ENCODE peak calls at places on chromosomes 5 and 9, in ten cellular contexts. L is neural crest cell; I is iPS-NIHi11; B is substantia nigra; N is IMR-90; Z is immature natural killer cell; Q is GM20000; M is effector memory CD8-positive, alpha-beta T cell; X is stimulated activated naive CD4-positive, alpha-beta T cell; A is stimulated activated CD8-positive, alpha-beta memory T cell treated with anti-CD3 and anti-CD28 coated beads, Interleukin-4, amount 100 ng/mL, for 48 hours. C is an unnamed sample.

GRCh38 chr9:16866542-16866941 is 3.9 kb downstream of the BNC2 start:
- DNase-seq in X (no peak), L (no peak), Q (no peak), A (no peak), N (peak; percentile 47), Z (no peak), I (no peak), M (no peak), B (no peak), C (no peak)

GRCh38 chr9:135244751-135245221 is 157.3 kb downstream of the OLFM1 start:
- DNase-seq in A (no peak), X (no peak), Q (no peak), M (no peak), B (no peak), I (no peak), Z (no peak), N (no peak), L (no peak), C (peak; percentile 9)

GRCh38 chr5:64625678-64626077 is 64.6 kb upstream of the SHISAL2B start:
- DNase-seq in Q (no peak), M (no peak), X (no peak), I (no peak), L (no peak), A (no peak), N (peak; percentile 67), B (no peak), Z (no peak), C (no peak)

GRCh38 chr5:68911840-68912690 is 181.7 kb upstream of the SLC30A5 start:
- DNase-seq in B (no peak), A (no peak), M (no peak), N (peak; percentile 78), Z (no peak), X (no peak), I (no peak), Q (no peak), L (no peak), C (no peak)

GRCh38 chr5:93497101-93497500 is 83.9 kb downstream of the NR2F1-AS1 start:
- DNase-seq in X (no peak), N (peak; percentile 83), B (no peak), Z (no peak), A (no peak), M (no peak), I (no peak), L (no peak), Q (no peak), C (no peak)

GRCh38 chr5:147092044-147092443 is 142.8 kb upstream of the STK32A start:
- DNase-seq in I (no peak), B (no peak), L (no peak), X (no peak), Q (no peak), A (no peak), Z (no peak), M (no peak), N (no peak), C (no peak)

GRCh38 chr5:139711852-139712171 is 63.7 kb downstream of the CXXC5 start:
- DNase-seq in Z (peak; percentile 22), X (no peak), A (no peak), Q (no peak), L (no peak), B (no peak), M (no peak), N (no peak), I (no peak), C (no peak)

GRCh38 chr9:12726795-12727194 is 33.6 kb downstream of the TYRP1 start:
- DNase-seq in Z (no peak), X (no peak), Q (no peak), A (no peak), L (no peak), N (no peak), M (no peak), I (no peak), B (no peak), C (no peak)

GRCh38 chr9:137716694-137717287 is 98.0 kb downstream of the EHMT1 start:
- DNase-seq in Q (no peak), I (no peak), B (no peak), X (no peak), A (no peak), N (no peak), M (no peak), Z (no peak), L (no peak), C (no peak)

GRCh38 chr9:85984457-85984856 is 43.5 kb downstream of the NAA35 start:
- DNase-seq in L (no peak), Z (no peak), Q (no peak), I (no peak), B (no peak), X (no peak), M (no peak), A (no peak), N (no peak), C (no peak)

GRCh38 chr5:170439246-170439943 is 50.2 kb upstream of the KCNMB1 start:
- DNase-seq in L (no peak), Z (no peak), N (no peak), B (no peak), I (no peak), X (no peak), M (no peak), Q (no peak), A (no peak), C (no peak)

GRCh38 chr9:110095238-110095637 is 112.7 kb downstream of the C9orf152 start:
- DNase-seq in A (no peak), I (no peak), N (peak; percentile 71), Q (no peak), M (no peak), X (no peak), B (no peak), Z (no peak), L (no peak), C (peak; percentile 86)

GRCh38 chr5:72301557-72301956 is 18.5 kb downstream of the MRPS27 start:
- DNase-seq in I (no peak), B (no peak), Q (peak; percentile 31), Z (no peak), A (no peak), N (no peak), X (no peak), M (no peak), L (no peak), C (peak; percentile 95)

GRCh38 chr9:3386753-3387152 is 139.0 kb downstream of the RFX3 start:
- DNase-seq in X (no peak), M (no peak), L (no peak), Z (no peak), A (no peak), B (no peak), Q (no peak), I (no peak), N (no peak), C (no peak)

GRCh38 chr5:103139264-103139865 is 19.3 kb downstream of the PPIP5K2 start:
- DNase-seq in L (peak; percentile 81), A (peak; percentile 85), Q (peak; percentile 86), B (peak; percentile 2), M (peak; percentile 81), N (peak; percentile 68), I (peak; percentile 71), X (peak; percentile 48), Z (peak; percentile 77), C (peak; percentile 56)

GRCh38 chr9:20238921-20239320 is 383.4 kb downstream of the MLLT3 start:
- DNase-seq in A (no peak), X (no peak), B (no peak), N (no peak), Q (no peak), Z (no peak), I (no peak), L (no peak), M (no peak), C (no peak)

GRCh38 chr5:16550316-16550952 is 66.4 kb downstream of the RETREG1 start:
- DNase-seq in B (no peak), Q (peak; percentile 67), L (peak; percentile 18), A (peak; percentile 49), N (peak; percentile 49), I (peak; percentile 79), M (no peak), X (no peak), Z (no peak), C (peak; percentile 26)

GRCh38 chr5:123035950-123036390 is 555 bp downstream of the PPIC start:
- DNase-seq in Q (peak; percentile 42), L (peak; percentile 14), N (peak; percentile 29), M (no peak), A (peak; percentile 25), B (peak; percentile 32), I (peak; percentile 66), X (no peak), Z (no peak), C (peak; percentile 34)